ENCODE peak calls at places on chromosome 22, in six cellular contexts. P is breast epithelium, C is WTC11, M is neural crest cell, L is Kasumi-1, E is caudate nucleus. G is an unnamed sample.

GRCh38 chr22:49965291-49966040 is 4.9 kb downstream of the PIM3 start:
- DNase-seq in L (no peak), E (no peak), C (peak; percentile 11), P (peak; percentile 17), M (no peak), G (no peak)

GRCh38 chr22:42624551-42625106 is 9.9 kb upstream of the POLDIP3 start:
- DNase-seq in P (no peak), L (no peak), E (no peak), M (no peak), C (no peak), G (no peak)

GRCh38 chr22:23888615-23889401 is 5.4 kb upstream of the MIF start:
- DNase-seq in L (no peak), E (no peak), M (no peak), C (no peak), P (no peak), G (peak; percentile 44)

GRCh38 chr22:29737251-29738117 is 17.7 kb downstream of the CABP7 start:
- DNase-seq in C (no peak), P (no peak), L (no peak), E (no peak), M (no peak), G (no peak)

GRCh38 chr22:38398609-38399401 is 56.2 kb downstream of the KCNJ4 start:
- DNase-seq in P (peak; percentile 65), M (peak; percentile 84), C (peak; percentile 92), E (peak; percentile 75), L (peak; percentile 50), G (peak; percentile 78)

GRCh38 chr22:45565171-45565570 is 62.5 kb downstream of the FBLN1 start:
- DNase-seq in L (no peak), E (no peak), M (no peak), P (no peak), C (no peak), G (no peak)

GRCh38 chr22:50676661-50677492 is 4.3 kb downstream of the SHANK3 start:
- DNase-seq in P (no peak), M (no peak), L (no peak), E (no peak), C (no peak), G (no peak)

GRCh38 chr22:48886604-48887393 is 940.9 kb downstream of the BRD1 start:
- DNase-seq in M (no peak), C (no peak), L (no peak), P (no peak), E (no peak), G (no peak)

GRCh38 chr22:32584650-32585049 is 110.0 kb downstream of the FBXO7 start:
- DNase-seq in E (no peak), P (no peak), C (no peak), M (no peak), L (no peak), G (peak; percentile 70)

GRCh38 chr22:39173787-39174497 is 21.5 kb upstream of the CBX7 start:
- DNase-seq in M (no peak), C (no peak), P (no peak), L (no peak), E (no peak), G (no peak)

GRCh38 chr22:50185384-50186087 is at the start of gene TRABD:
- DNase-seq in L (peak; percentile 80), E (peak; percentile 81), P (peak; percentile 82), C (peak; percentile 84), M (peak; percentile 75), G (peak; percentile 90)

GRCh38 chr22:31496735-31497146 is 405 bp downstream of the SFI1 start:
- DNase-seq in L (peak; percentile 30), E (no peak), C (no peak), M (no peak), P (no peak), G (peak; percentile 38)

GRCh38 chr22:37457093-37457893 is 28.9 kb downstream of the MFNG start:
- DNase-seq in E (peak; percentile 13), P (peak; percentile 32), L (peak; percentile 45), M (peak; percentile 85), C (peak; percentile 94), G (peak; percentile 63)

GRCh38 chr22:32660292-32660691 is 141.2 kb upstream of the TIMP3 start:
- DNase-seq in L (peak; percentile 57), P (no peak), M (peak; percentile 59), E (no peak), C (peak; percentile 78), G (peak; percentile 71)

GRCh38 chr22:37328017-37328416 is 45.7 kb downstream of the CYTH4 start:
- DNase-seq in P (no peak), L (no peak), M (no peak), E (no peak), C (no peak), G (peak; percentile 92)

GRCh38 chr22:38213319-38214247 is 11.8 kb downstream of the MAFF start:
- DNase-seq in E (no peak), L (no peak), C (no peak), P (no peak), M (no peak), G (no peak)

GRCh38 chr22:30390974-30391691 is 3.9 kb upstream of the RNF215 start:
- DNase-seq in C (peak; percentile 66), M (peak; percentile 41), L (peak; percentile 76), P (peak; percentile 67), E (peak; percentile 51), G (peak; percentile 81)

GRCh38 chr22:28907311-28908008 is 24.1 kb downstream of the ZNRF3 start:
- DNase-seq in M (no peak), C (no peak), L (no peak), P (no peak), E (no peak), G (no peak)

GRCh38 chr22:27874185-27874584 is 44.9 kb downstream of the PITPNB start:
- DNase-seq in P (no peak), L (no peak), M (no peak), C (no peak), E (no peak), G (no peak)

GRCh38 chr22:46843691-46844297 is 81.3 kb downstream of the TBC1D22A start:
- DNase-seq in E (no peak), C (no peak), P (no peak), L (no peak), M (no peak), G (peak; percentile 72)

GRCh38 chr22:38129856-38130255 is 19.4 kb upstream of the BAIAP2L2 start:
- DNase-seq in C (no peak), M (no peak), L (no peak), E (no peak), P (no peak), G (no peak)

GRCh38 chr22:37752189-37753061 is 55.3 kb upstream of the GCAT start:
- DNase-seq in C (no peak), P (peak; percentile 89), M (peak; percentile 30), E (peak; percentile 15), L (no peak), G (peak; percentile 99)

GRCh38 chr22:24576793-24577192 is 16.1 kb downstream of the LRRC75B start:
- DNase-seq in L (no peak), P (no peak), E (no peak), C (no peak), M (no peak), G (no peak)

GRCh38 chr22:41197808-41198585 is 7.1 kb upstream of the L3MBTL2 start:
- DNase-seq in P (peak; percentile 40), L (peak; percentile 77), C (peak; percentile 37), E (peak; percentile 39), M (no peak), G (peak; percentile 48)

GRCh38 chr22:36577019-36577418 is 48.1 kb upstream of the EIF3D start:
- DNase-seq in E (no peak), P (no peak), C (no peak), M (no peak), L (no peak), G (peak; percentile 96)

GRCh38 chr22:24290459-24290858 is 19.8 kb downstream of the SPECC1L start:
- DNase-seq in P (no peak), M (no peak), C (no peak), E (no peak), L (no peak), G (peak; percentile 56)

GRCh38 chr22:39773976-39774539 is 119.5 kb downstream of the ENTHD1 start:
- DNase-seq in C (no peak), P (no peak), M (no peak), L (no peak), E (no peak), G (peak; percentile 47)

GRCh38 chr22:33896801-33897620 is 23.3 kb downstream of the LARGE1 start:
- DNase-seq in M (no peak), E (no peak), C (no peak), P (no peak), L (no peak), G (peak; percentile 1)

GRCh38 chr22:38313384-38313955 is 3.8 kb downstream of the CSNK1E start:
- DNase-seq in M (no peak), P (no peak), E (peak; percentile 30), C (no peak), L (no peak), G (peak; percentile 96)

G was measured in EH.